ENCODE peak calls at places on chromosomes 4 and X, in five cellular contexts. Z, L, M, F and X are unnamed samples.

GRCh38 chr4:71607780-71608673 is 175.9 kb downstream of the GC start:
- DNase-seq in M (peak), F (peak), Z (no peak), L (peak), X (no peak)

GRCh38 chr4:169658196-169658595 is 37.8 kb downstream of the CLCN3 start:
- DNase-seq in F (no peak), L (no peak), Z (no peak), M (no peak), X (no peak)

GRCh38 chrX:3181846-3182245 is 140.6 kb downstream of the ARSF start:
- DNase-seq in L (no peak), Z (no peak), M (no peak), F (no peak), X (no peak)

GRCh38 chrX:115040417-115040816 is 23.0 kb upstream of the IL13RA2 start:
- DNase-seq in F (no peak), Z (no peak), L (no peak), M (no peak), X (no peak)

GRCh38 chrX:139246295-139246694 is 284.2 kb upstream of the F9 start:
- DNase-seq in L (no peak), F (no peak), Z (no peak), M (peak), X (no peak)

GRCh38 chr4:158176776-158177175 is 4.0 kb upstream of the GASK1B start:
- DNase-seq in L (no peak), F (no peak), M (no peak), Z (no peak), X (no peak)

GRCh38 chr4:982814-983213 is 4.0 kb upstream of the IDUA start:
- DNase-seq in Z (no peak), F (no peak), M (no peak), L (no peak), X (no peak)

GRCh38 chr4:11427201-11427996 is 1.3 kb downstream of the HS3ST1 start:
- DNase-seq in M (no peak), Z (no peak), L (no peak), F (no peak), X (no peak)

GRCh38 chrX:129495941-129496340 is 27.3 kb downstream of the SMARCA1 start:
- DNase-seq in L (no peak), Z (no peak), M (peak), F (peak), X (no peak)

GRCh38 chrX:12162420-12162819 is 24.1 kb downstream of the FRMPD4 start:
- DNase-seq in M (no peak), F (peak), L (no peak), Z (no peak), X (no peak)

GRCh38 chr4:3827616-3828492 is 61.7 kb downstream of the ADRA2C start:
- DNase-seq in Z (peak), F (no peak), L (no peak), M (peak), X (no peak)

GRCh38 chr4:29423836-29424721 is 1296.1 kb upstream of the PCDH7 start:
- DNase-seq in M (peak), Z (no peak), L (peak), F (peak), X (no peak)

GRCh38 chr4:149291463-149291862 is 524.2 kb downstream of the IQCM start:
- DNase-seq in M (peak), L (peak), Z (peak), F (peak), X (no peak)

GRCh38 chrX:82087699-82088098 is 885.8 kb downstream of the SH3BGRL start:
- DNase-seq in Z (peak), L (no peak), M (peak), F (no peak), X (no peak)

GRCh38 chr4:88991746-88992145 is 65.2 kb downstream of the FAM13A start:
- DNase-seq in M (no peak), F (no peak), L (no peak), Z (no peak), X (no peak)

GRCh38 chr4:96347582-96347981 is 507.7 kb downstream of the PDHA2 start:
- DNase-seq in M (no peak), Z (no peak), F (peak), L (no peak), X (no peak)

GRCh38 chrX:46739736-46740135 is 19.2 kb downstream of the SLC9A7 start:
- DNase-seq in Z (no peak), M (no peak), L (no peak), F (no peak), X (no peak)

GRCh38 chr4:89364559-89364958 is 57.0 kb upstream of the GPRIN3 start:
- DNase-seq in F (no peak), Z (no peak), L (no peak), M (no peak), X (no peak)

GRCh38 chrX:95733426-95733825 is 951.2 kb upstream of the DIAPH2 start:
- DNase-seq in Z (no peak), L (no peak), M (no peak), F (no peak), X (no peak)

GRCh38 chr4:168694669-168695068 is 197.8 kb downstream of the PALLD start:
- DNase-seq in F (peak), M (no peak), L (no peak), Z (no peak), X (no peak)

GRCh38 chrX:75155830-75156525 is at the start of gene ABCB7:
- DNase-seq in L (peak), Z (peak), F (peak), M (peak), X (peak)

GRCh38 chr4:121070696-121071639 is 1.4 kb downstream of the NDNF start:
- DNase-seq in M (no peak), Z (peak), F (peak), L (peak), X (no peak)

GRCh38 chrX:141760761-141761160 is 62.2 kb upstream of the SPANXD start:
- DNase-seq in F (peak), M (peak), L (no peak), Z (no peak), X (no peak)

GRCh38 chrX:65932173-65933084 is 107.5 kb downstream of the VSIG4 start:
- DNase-seq in Z (no peak), L (no peak), F (no peak), M (peak), X (no peak)

GRCh38 chr4:77930154-77930553 is 67.5 kb downstream of the MRPL1 start:
- DNase-seq in L (no peak), M (no peak), Z (no peak), F (no peak), X (peak)

GRCh38 chr4:41028392-41029076 is 185.8 kb downstream of the APBB2 start:
- DNase-seq in L (peak), F (no peak), M (no peak), Z (no peak), X (no peak)

GRCh38 chrX:46294234-46294633 is 251.0 kb downstream of the ZNF674 start:
- DNase-seq in Z (no peak), M (no peak), L (no peak), F (no peak), X (no peak)

GRCh38 chrX:2967584-2967983 is 38.4 kb upstream of the ARSD start:
- DNase-seq in L (no peak), M (no peak), Z (no peak), F (no peak), X (no peak)

GRCh38 chrX:77427586-77427985 is 19.6 kb upstream of the FGF16 start:
- DNase-seq in L (no peak), F (no peak), M (no peak), Z (no peak), X (no peak)

GRCh38 chrX:1393871-1394615 is 2.1 kb upstream of the SLC25A6 start:
- DNase-seq in M (no peak), Z (no peak), F (no peak), L (no peak), X (no peak)

GRCh38 chrX:32582729-32583128 is 628.6 kb downstream of the DMD start:
- DNase-seq in Z (no peak), F (no peak), M (no peak), L (no peak), X (no peak)

GRCh38 chrX:110146521-110146920 is 143.6 kb downstream of the TMEM164 start:
- DNase-seq in Z (no peak), M (peak), L (peak), F (peak), X (no peak)